ENCODE peak calls at places on chromosomes 1 and 21, in five cellular contexts. J is AG04450, Q is fibroblast of lung, T is brain microvascular endothelial cell, R is GM23338. Z is an unnamed sample.

GRCh38 chr21:36430841-36431240 is 45.6 kb downstream of the CHAF1B start:
- DNase-seq in Q (no peak), R (no peak), T (peak), J (no peak), Z (peak)

GRCh38 chr1:25486602-25487001 is 55.9 kb downstream of the MACO1 start:
- DNase-seq in J (no peak), Q (no peak), R (peak), T (no peak), Z (no peak)

GRCh38 chr1:41240806-41241747 is 1.0 kb downstream of the SCMH1 start:
- DNase-seq in T (no peak), R (peak), J (no peak), Q (peak), Z (peak)

GRCh38 chr1:153957744-153958110 is 685 bp downstream of the CRTC2 start:
- DNase-seq in T (no peak), R (peak), Q (no peak), J (no peak), Z (peak)

GRCh38 chr1:55421317-55421716 is 206.2 kb upstream of the USP24 start:
- DNase-seq in T (no peak), R (no peak), Q (peak), J (no peak), Z (no peak)

GRCh38 chr1:36913523-36914060 is 120.7 kb downstream of the GRIK3 start:
- DNase-seq in R (peak), J (no peak), T (no peak), Q (no peak), Z (no peak)

GRCh38 chr1:18458751-18459133 is 22.0 kb upstream of the KLHDC7A start:
- DNase-seq in Q (no peak), T (no peak), J (no peak), R (no peak), Z (no peak)

GRCh38 chr21:42390193-42390592 is 5.7 kb downstream of the TMPRSS3 start:
- DNase-seq in J (no peak), R (no peak), T (no peak), Q (no peak), Z (no peak)

GRCh38 chr1:161139765-161140164 is 7.3 kb upstream of the DEDD start:
- DNase-seq in J (no peak), R (peak), Q (peak), T (peak), Z (peak)

GRCh38 chr1:172551279-172551678 is 18.3 kb downstream of the SUCO start:
- DNase-seq in Q (no peak), R (no peak), J (no peak), T (no peak), Z (no peak)

GRCh38 chr21:36820176-36821031 is 121.5 kb downstream of the SIM2 start:
- DNase-seq in J (no peak), Q (no peak), R (peak), T (no peak), Z (no peak)

GRCh38 chr1:156194300-156194652 is 372 bp downstream of the SLC25A44 start:
- DNase-seq in T (peak), J (no peak), Q (no peak), R (no peak), Z (no peak)

GRCh38 chr1:22254756-22255155 is 111.9 kb upstream of the WNT4 start:
- DNase-seq in Q (no peak), J (no peak), R (no peak), T (no peak), Z (no peak)

GRCh38 chr1:54425152-54425584 is 19.0 kb upstream of the SSBP3 start:
- DNase-seq in Q (no peak), J (no peak), T (no peak), R (peak), Z (no peak)

GRCh38 chr1:82464362-82464931 is 663.7 kb downstream of the ADGRL2 start:
- DNase-seq in Q (peak), J (no peak), T (peak), R (peak), Z (peak)

GRCh38 chr1:98565951-98566350 is 95.6 kb upstream of the SNX7 start:
- DNase-seq in T (no peak), J (no peak), Q (no peak), R (no peak), Z (no peak)

GRCh38 chr1:217717959-217718358 is 86.8 kb downstream of the SPATA17 start:
- DNase-seq in Q (no peak), R (no peak), J (no peak), T (no peak), Z (no peak)

GRCh38 chr1:228148196-228148861 is 1.4 kb upstream of the GJC2 start:
- DNase-seq in R (no peak), T (no peak), J (no peak), Q (no peak), Z (no peak)

GRCh38 chr1:46396429-46397398 is 2.6 kb downstream of the FAAH start:
- DNase-seq in Q (peak), R (no peak), T (no peak), J (no peak), Z (no peak)

GRCh38 chr1:85148524-85149250 is 52.1 kb downstream of the SYDE2 start:
- DNase-seq in Q (peak), T (no peak), R (no peak), J (no peak), Z (peak)

GRCh38 chr1:43274125-43274803 is 4.5 kb downstream of the TMEM125 start:
- DNase-seq in R (peak), T (peak), Q (peak), J (no peak), Z (peak)

GRCh38 chr1:156102634-156103511 is 11.6 kb upstream of the LMNA start:
- DNase-seq in Q (peak), J (no peak), T (no peak), R (no peak), Z (peak)

GRCh38 chr1:5891736-5892135 is 100.5 kb downstream of the NPHP4 start:
- DNase-seq in Q (peak), J (no peak), R (no peak), T (peak), Z (peak)

GRCh38 chr1:183632087-183632486 is 3.5 kb downstream of the ARPC5 start:
- DNase-seq in Q (peak), R (no peak), J (no peak), T (peak), Z (no peak)
- H3K4me3 ChIP-seq in Q (peak), R (peak), J (peak), T (peak), Z (peak)

DNA sequence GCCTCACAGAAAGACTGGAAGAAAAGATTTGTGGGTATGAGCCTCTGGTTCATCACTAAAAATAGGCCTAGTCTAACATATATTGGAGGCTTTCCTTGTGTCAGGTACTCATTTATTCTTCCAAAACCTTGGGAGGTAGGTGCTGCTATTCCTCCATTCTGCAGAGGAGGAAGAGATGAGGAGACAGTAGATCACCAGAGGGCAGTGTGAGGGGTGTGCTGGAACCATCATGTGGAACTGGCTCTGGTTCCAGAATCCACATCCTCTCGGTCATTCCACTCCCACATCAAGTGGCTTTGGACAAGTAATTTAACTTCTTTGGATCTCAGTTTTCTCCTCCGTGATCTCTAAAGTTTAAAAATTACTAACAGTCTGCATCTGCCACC is 7.4 kb upstream of the INKA2 start:
- DNase-seq in T (no peak), R (no peak), J (no peak), Q (no peak), Z (no peak)
- TF ChIP-seq CTCF in T (no peak), R (peak), J (no peak), Q (no peak), Z (no peak)

DNA sequence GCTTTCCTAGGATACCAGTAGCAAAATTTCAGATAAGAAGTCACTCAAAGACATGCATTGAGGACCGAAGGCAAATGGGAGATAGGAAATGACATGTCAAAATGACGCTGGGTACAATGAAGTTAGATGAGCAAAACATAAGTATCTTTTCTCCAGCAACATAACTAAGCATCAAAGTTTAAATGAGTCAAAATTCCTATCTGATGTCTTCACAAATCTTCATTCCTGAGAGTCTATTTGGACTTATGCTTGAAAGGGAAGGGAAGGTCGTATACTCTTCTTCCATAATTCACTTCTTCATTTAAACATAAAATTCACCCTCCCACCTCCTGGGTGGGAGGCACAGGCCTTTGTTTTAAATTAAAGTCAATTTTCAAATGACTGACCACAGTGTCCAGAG is 4.1 kb upstream of the TMEM81 start:
- DNase-seq in Q (no peak), J (peak), T (no peak), R (no peak), Z (no peak)
- H3K4me3 ChIP-seq in Q (no peak), J (no peak), T (no peak), R (no peak), Z (no peak)

GRCh38 chr1:182035097-182035770 is 26.3 kb downstream of the ZNF648 start:
- DNase-seq in J (no peak), R (peak), Q (no peak), T (no peak), Z (no peak)
- TF ChIP-seq CTCF in J (no peak), R (peak), Q (no peak), T (no peak), Z (peak)

GRCh38 chr1:58248067-58248466 is 298.5 kb downstream of the OMA1 start:
- DNase-seq in J (no peak), Q (no peak), T (no peak), R (no peak), Z (no peak)
- H3K4me3 ChIP-seq in J (no peak), Q (no peak), T (no peak), R (peak), Z (no peak)

DNA sequence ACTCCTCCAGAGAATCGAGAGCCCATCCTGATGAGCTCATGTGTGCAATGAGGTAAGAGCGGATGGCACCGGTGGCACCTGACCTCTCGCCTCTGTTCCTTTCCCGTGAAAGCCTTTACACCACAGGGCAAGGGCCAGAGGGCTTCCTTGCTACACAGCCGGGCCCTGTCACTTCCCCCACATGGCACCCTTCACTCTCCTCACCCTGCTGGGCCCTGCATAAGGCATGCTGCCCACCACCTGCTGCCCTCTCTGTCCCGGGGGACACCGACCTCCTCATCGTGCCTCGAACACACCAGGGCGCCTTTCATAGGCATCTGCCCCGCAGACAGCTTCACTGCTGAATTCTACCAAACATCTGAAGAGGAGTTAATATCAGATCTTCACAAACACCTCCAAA is 45.1 kb upstream of the C1orf174 start:
- DNase-seq in R (no peak), T (no peak), J (no peak), Q (no peak), Z (no peak)
- TF ChIP-seq CTCF in R (no peak), T (no peak), J (no peak), Q (no peak), Z (no peak)

DNA sequence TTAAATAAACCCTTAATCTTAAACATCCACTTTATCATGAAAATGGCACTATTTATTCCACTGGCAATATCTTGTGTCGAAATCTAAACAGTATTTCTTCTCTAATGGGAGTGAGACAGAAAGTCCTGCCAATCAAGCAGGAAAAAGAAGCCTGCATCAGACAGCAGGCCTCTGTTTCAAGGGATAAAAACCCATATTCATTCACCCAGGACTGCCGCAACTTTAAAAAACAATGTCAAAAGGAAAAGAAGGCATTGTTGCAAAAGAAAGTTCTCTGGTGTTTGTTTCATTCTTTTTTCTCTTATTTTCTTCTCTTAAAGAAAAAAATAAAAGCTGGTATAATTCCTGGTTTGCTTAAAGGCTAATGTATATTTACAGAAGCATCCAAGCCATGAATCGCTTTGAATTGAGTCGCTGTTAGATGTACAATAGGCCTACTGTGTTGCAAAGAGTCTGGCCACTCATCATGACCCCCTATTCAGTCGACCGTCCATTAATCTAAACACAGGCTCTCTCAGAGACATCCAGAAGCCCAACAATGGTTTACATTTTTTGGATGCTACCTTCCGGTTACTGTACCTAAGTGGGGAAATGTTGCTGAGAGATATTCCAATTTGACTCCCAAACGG is 48.7 kb upstream of the ZC3H11B start:
- DNase-seq in R (no peak), T (no peak), Q (no peak), J (no peak), Z (no peak)
- H3K4me3 ChIP-seq in R (no peak), T (no peak), Q (peak), J (no peak), Z (no peak)

DNA sequence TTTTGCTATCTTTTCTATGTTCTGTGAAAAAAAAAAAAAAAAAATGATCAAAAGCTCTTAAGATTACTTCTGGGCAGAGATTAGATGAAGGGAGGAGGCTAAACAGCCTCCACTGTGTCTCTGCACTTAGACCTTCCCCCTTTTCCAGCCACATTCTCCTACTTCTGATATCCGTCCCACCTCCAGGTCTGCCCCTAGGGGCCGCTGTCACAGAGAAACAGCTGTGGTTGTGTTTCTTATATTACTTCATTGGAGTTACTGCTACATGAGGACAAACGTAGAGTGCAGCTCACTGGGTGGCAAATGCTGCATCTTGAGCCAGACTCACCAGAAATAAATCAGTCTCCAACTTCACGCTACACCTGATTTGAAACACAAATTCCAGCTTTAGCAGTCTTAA is 125.4 kb upstream of the PTBP2 start:
- DNase-seq in J (no peak), T (peak), Q (peak), R (peak), Z (peak)
- TF ChIP-seq CTCF in J (peak), T (peak), Q (peak), R (peak), Z (peak)